ENCODE peak calls at places on chromosomes 3 and 15, in six cellular contexts. R is stimulated activated CD4-positive, alpha-beta T cell treated with anti-CD3 and anti-CD28 coated beads, TNF-alpha, amount 100 ng/mL, for 24 hours; E is mesendoderm; U is GF-D8; L is aorta; V is mucosa of descending colon. C is an unnamed sample.

GRCh38 chr3:57184516-57184915 is 15.3 kb downstream of the HESX1 start:
- DNase-seq in R (no peak), E (peak; percentile 47), U (no peak), L (no peak), V (no peak), C (no peak)

GRCh38 chr3:197540961-197541377 is 14.8 kb downstream of the BDH1 start:
- DNase-seq in R (no peak), E (peak; percentile 65), U (no peak), L (no peak), V (no peak), C (no peak)

GRCh38 chr3:127908202-127908601 is 6.8 kb upstream of the KBTBD12 start:
- DNase-seq in R (no peak), E (no peak), U (peak; percentile 53), L (no peak), V (no peak), C (no peak)

GRCh38 chr3:10085738-10086137 is 22.3 kb downstream of the FANCD2OS start:
- DNase-seq in R (no peak), E (no peak), U (no peak), L (no peak), V (no peak), C (no peak)

GRCh38 chr3:138348107-138348949 is at the start of gene MRAS:
- DNase-seq in R (no peak), E (peak; percentile 92), U (no peak), L (peak; percentile 94), V (peak; percentile 65), C (no peak)

GRCh38 chr3:10816019-10816862 is at the start of gene SLC6A11:
- DNase-seq in R (no peak), E (peak; percentile 56), U (no peak), L (no peak), V (no peak), C (no peak)

GRCh38 chr15:92681141-92681622 is 25.6 kb upstream of the FAM174B start:
- DNase-seq in R (no peak), E (peak; percentile 52), U (no peak), L (no peak), V (peak; percentile 40), C (no peak)

GRCh38 chr3:38131621-38132369 is 5.1 kb downstream of the ACAA1 start:
- DNase-seq in R (no peak), E (peak; percentile 74), U (no peak), L (no peak), V (peak; percentile 59), C (no peak)

GRCh38 chr3:48155122-48155521 is 33.1 kb downstream of the CDC25A start:
- DNase-seq in R (no peak), E (no peak), U (no peak), L (no peak), V (no peak), C (no peak)

GRCh38 chr15:78075490-78076230 is 1.9 kb downstream of the TBC1D2B start:
- DNase-seq in R (no peak), E (peak; percentile 93), U (no peak), L (no peak), V (peak; percentile 75), C (no peak)

GRCh38 chr3:58672451-58672850 is 5.9 kb upstream of the FAM3D start:
- DNase-seq in R (no peak), E (no peak), U (no peak), L (no peak), V (peak; percentile 9), C (no peak)

GRCh38 chr3:139677341-139678155 is at the start of gene NMNAT3:
- DNase-seq in R (peak; percentile 66), E (peak; percentile 94), U (no peak), L (peak; percentile 94), V (peak; percentile 93), C (peak; percentile 80)

GRCh38 chr15:61169904-61170695 is 59.0 kb downstream of the RORA start:
- DNase-seq in R (no peak), E (peak; percentile 29), U (no peak), L (no peak), V (no peak), C (no peak)

GRCh38 chr3:172096881-172097420 is 57.6 kb downstream of the FNDC3B start:
- DNase-seq in R (no peak), E (peak; percentile 90), U (peak; percentile 68), L (no peak), V (no peak), C (no peak)